ENCODE peak calls at places on chromosomes 7 and 10, in four cellular contexts. G is SK-N-SH, B is GM12878, F is HepG2. R is an unnamed sample.

GRCh38 chr10:30384791-30385201 is 35.7 kb upstream of the MTPAP start:
- DNase-seq in G (peak; percentile 68), B (no peak), F (peak; percentile 24), R (no peak)

GRCh38 chr7:123665896-123666295 is 10.2 kb downstream of the LMOD2 start:
- DNase-seq in G (no peak), B (no peak), F (no peak), R (no peak)

GRCh38 chr7:21256310-21256877 is 171.5 kb upstream of the SP4 start:
- DNase-seq in G (peak; percentile 9), B (no peak), F (peak; percentile 31), R (no peak)

GRCh38 chr10:66782776-66783175 is 143.1 kb upstream of the LRRTM3 start:
- DNase-seq in G (no peak), B (no peak), F (no peak), R (no peak)

GRCh38 chr7:78226059-78226658 is 427.6 kb downstream of the PHTF2 start:
- DNase-seq in G (peak; percentile 66), B (no peak), F (peak; percentile 16), R (peak; percentile 62)

GRCh38 chr7:132865766-132866531 is 215.9 kb downstream of the CHCHD3 start:
- DNase-seq in G (no peak), B (no peak), F (peak; percentile 17), R (no peak)

GRCh38 chr10:120735773-120736371 is 115.3 kb upstream of the WDR11 start:
- DNase-seq in G (peak; percentile 22), B (peak; percentile 7), F (peak; percentile 5), R (peak; percentile 19)

GRCh38 chr10:75972494-75973276 is 541.3 kb downstream of the LRMDA start:
- DNase-seq in G (peak; percentile 19), B (no peak), F (no peak), R (no peak)

GRCh38 chr7:602341-603141 is 82.9 kb upstream of the PDGFA start:
- DNase-seq in G (no peak), B (no peak), F (peak; percentile 18), R (no peak)

GRCh38 chr10:84523509-84523908 is 195.1 kb downstream of the CCSER2 start:
- DNase-seq in G (no peak), B (no peak), F (peak; percentile 94), R (no peak)

GRCh38 chr10:48976208-48976607 is 36.6 kb upstream of the LRRC18 start:
- DNase-seq in G (peak; percentile 50), B (no peak), F (peak; percentile 6), R (no peak)

GRCh38 chr7:55533729-55534080 is 38.6 kb downstream of the VOPP1 start:
- DNase-seq in G (no peak), B (no peak), F (no peak), R (no peak)

GRCh38 chr7:104130726-104131125 is 77.1 kb downstream of the ORC5 start:
- DNase-seq in G (no peak), B (no peak), F (no peak), R (no peak)

GRCh38 chr7:42045961-42046360 is 191.0 kb downstream of the GLI3 start:
- DNase-seq in G (no peak), B (no peak), F (no peak), R (no peak)

GRCh38 chr10:48247680-48248079 is 26.8 kb downstream of the FRMPD2 start:
- DNase-seq in G (no peak), B (no peak), F (no peak), R (no peak)

GRCh38 chr7:66016131-66016461 is 34.1 kb upstream of the GUSB start:
- DNase-seq in G (peak; percentile 23), B (no peak), F (peak; percentile 54), R (no peak)

GRCh38 chr7:76507723-76508406 is 2.5 kb upstream of the UPK3B start:
- DNase-seq in G (no peak), B (no peak), F (no peak), R (peak; percentile 3)

GRCh38 chr10:77091745-77092144 is 545.9 kb downstream of the KCNMA1 start:
- DNase-seq in G (no peak), B (no peak), F (no peak), R (no peak)

GRCh38 chr10:56487746-56488145 is 126.7 kb upstream of the ZWINT start:
- DNase-seq in G (no peak), B (no peak), F (no peak), R (no peak)

GRCh38 chr10:133359554-133359971 is 1.7 kb upstream of the FUOM start:
- DNase-seq in G (peak; percentile 59), B (no peak), F (peak; percentile 76), R (no peak)

GRCh38 chr7:151251328-151251925 is 2.9 kb upstream of the SMARCD3 start:
- DNase-seq in G (peak; percentile 97), B (no peak), F (no peak), R (peak; percentile 85)

GRCh38 chr7:158094671-158095256 is 492.9 kb downstream of the PTPRN2 start:
- DNase-seq in G (no peak), B (no peak), F (no peak), R (no peak)

GRCh38 chr7:68783671-68784070 is 814.6 kb upstream of the AUTS2 start:
- DNase-seq in G (no peak), B (no peak), F (no peak), R (no peak)

GRCh38 chr10:79358811-79359210 is 11.5 kb downstream of the PPIF start:
- DNase-seq in G (no peak), B (no peak), F (peak; percentile 94), R (no peak)

GRCh38 chr7:108408294-108409004 is 47.8 kb downstream of the NRCAM start:
- DNase-seq in G (no peak), B (no peak), F (no peak), R (no peak)

GRCh38 chr7:108403597-108404217 is 52.5 kb downstream of the NRCAM start:
- DNase-seq in G (peak; percentile 25), B (no peak), F (no peak), R (no peak)

GRCh38 chr7:108406474-108406873 is 49.8 kb downstream of the NRCAM start:
- DNase-seq in G (no peak), B (no peak), F (no peak), R (no peak)

GRCh38 chr7:108404509-108405435 is 51.5 kb downstream of the NRCAM start:
- DNase-seq in G (no peak), B (no peak), F (no peak), R (no peak)

DNA sequence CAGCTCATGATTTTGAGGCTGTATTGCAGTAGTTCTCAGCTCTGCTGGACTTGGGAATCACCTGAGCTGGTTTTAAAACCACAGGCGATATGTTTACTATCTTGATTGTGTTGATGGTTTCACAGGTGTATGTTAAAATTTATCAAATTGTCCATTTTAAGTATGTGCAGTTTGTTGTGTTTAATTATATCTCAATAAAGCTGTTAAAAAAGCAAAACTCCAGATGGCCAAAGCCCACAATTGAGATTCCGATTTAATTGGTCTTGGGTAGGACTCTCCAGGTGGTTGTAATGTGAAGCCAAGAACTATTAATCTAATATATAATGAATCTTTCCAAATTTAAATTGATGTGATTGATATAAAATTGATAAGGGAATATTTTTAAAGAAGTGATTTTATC is 48.6 kb downstream of the NRCAM start:
- DNase-seq in G (no peak), B (no peak), F (no peak), R (no peak)
- TF ChIP-seq FOXM1 in G (no peak), B (no peak), F (no peak), R (no peak)

DNA sequence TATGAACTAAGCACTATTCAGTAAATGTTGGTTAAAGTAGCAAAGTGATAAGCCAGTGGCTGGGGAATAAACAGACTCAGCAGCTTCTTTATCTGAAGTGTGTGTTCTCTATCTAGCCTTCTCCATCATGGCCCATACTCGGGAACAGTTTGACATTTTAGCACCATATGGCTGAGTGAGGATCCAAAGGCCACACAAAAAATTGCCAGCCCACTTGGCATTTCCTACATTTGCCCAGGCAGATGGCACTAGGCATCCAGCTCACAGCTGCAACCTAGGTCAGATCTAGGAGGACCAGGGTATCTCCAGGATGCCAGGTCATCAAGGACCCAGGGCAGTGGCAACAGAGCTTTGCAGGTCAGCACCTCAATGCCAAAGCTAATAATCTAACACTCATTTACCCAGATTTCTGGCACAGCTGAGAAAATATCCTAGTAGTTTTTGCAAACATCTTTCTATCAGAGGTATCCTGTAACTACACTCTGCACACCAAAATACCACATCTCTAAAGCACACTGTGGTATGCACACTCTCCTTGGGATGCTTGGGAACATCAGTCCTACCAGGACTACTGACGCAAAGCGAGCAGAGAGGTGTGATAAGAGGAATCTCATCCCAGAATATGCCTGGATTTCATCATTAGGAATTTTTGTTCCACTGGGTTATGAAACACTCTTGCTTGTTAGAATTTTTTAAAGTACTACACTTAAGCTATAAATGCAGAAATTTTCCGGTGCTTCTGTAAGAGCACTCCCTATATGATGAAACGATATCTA is 61.7 kb downstream of the DOCK4 start:
- DNase-seq in G (no peak), B (no peak), F (no peak), R (no peak)
- TF ChIP-seq FOXM1 in G (no peak), B (no peak), F (no peak), R (no peak)

GRCh38 chr7:105439174-105439893 is 50.6 kb upstream of the SRPK2 start:
- DNase-seq in G (peak; percentile 32), B (no peak), F (peak; percentile 30), R (no peak)
- TF ChIP-seq FOXM1 in G (no peak), B (no peak), F (no peak), R (no peak)

GRCh38 chr7:143384148-143384547 is 3.0 kb downstream of the ZYX start:
- DNase-seq in G (no peak), B (no peak), F (no peak), R (no peak)

GRCh38 chr7:143387156-143387975 is 6.2 kb downstream of the ZYX start:
- DNase-seq in G (no peak), B (no peak), F (no peak), R (no peak)

GRCh38 chr7:143388051-143388450 is 6.9 kb downstream of the ZYX start:
- DNase-seq in G (no peak), B (no peak), F (no peak), R (no peak)

GRCh38 chr7:143384741-143385631 is 3.8 kb downstream of the ZYX start:
- DNase-seq in G (no peak), B (no peak), F (no peak), R (no peak)

GRCh38 chr7:143385891-143386781 is 5.0 kb downstream of the ZYX start:
- DNase-seq in G (no peak), B (no peak), F (no peak), R (no peak)
- TF ChIP-seq FOXM1 in G (no peak), B (no peak), F (no peak), R (no peak)